ENCODE peak calls at places on chromosomes 5 and 9, in seven cellular contexts. One of them, this sample, is unnamed. For H3K4me1, the result is how much of the 10 kb centered on the place peaks cover.

GRCh38 chr9:133932633-133933032 is 59.5 kb downstream of the VAV2 start:
- DNase-seq in lower lobe of right lung: no peak
- DNase-seq in gastrocnemius medialis: no peak
- DNase-seq in small intestine: no peak
- DNase-seq in right lobe of liver: no peak
- DNase-seq in sigmoid colon: no peak
- DNase-seq in CD8-positive, alpha-beta memory T cell: no peak
- DNase-seq in this sample: no peak

GRCh38 chr5:121967187-121967586 is 5.4 kb downstream of the SRFBP1 start:
- DNase-seq in lower lobe of right lung: no peak
- DNase-seq in sigmoid colon: no peak
- DNase-seq in small intestine: no peak
- DNase-seq in gastrocnemius medialis: no peak
- DNase-seq in right lobe of liver: no peak
- DNase-seq in CD8-positive, alpha-beta memory T cell: no peak
- DNase-seq in this sample: no peak

GRCh38 chr9:34701769-34702736 is 7.9 kb downstream of the CCL21 start:
- DNase-seq in lower lobe of right lung: peak
- DNase-seq in CD8-positive, alpha-beta memory T cell: peak
- DNase-seq in gastrocnemius medialis: peak
- DNase-seq in right lobe of liver: peak
- DNase-seq in sigmoid colon: peak
- DNase-seq in small intestine: peak
- DNase-seq in this sample: peak

GRCh38 chr5:179294891-179295777 is 50.1 kb downstream of the ADAMTS2 start:
- DNase-seq in small intestine: no peak
- DNase-seq in CD8-positive, alpha-beta memory T cell: no peak
- DNase-seq in lower lobe of right lung: no peak
- DNase-seq in gastrocnemius medialis: no peak
- DNase-seq in sigmoid colon: peak
- DNase-seq in right lobe of liver: no peak
- DNase-seq in this sample: peak

GRCh38 chr5:75265731-75266130 is 29.1 kb upstream of the ANKRD31 start:
- DNase-seq in gastrocnemius medialis: no peak
- DNase-seq in lower lobe of right lung: no peak
- DNase-seq in small intestine: peak
- DNase-seq in right lobe of liver: no peak
- DNase-seq in sigmoid colon: no peak
- DNase-seq in CD8-positive, alpha-beta memory T cell: peak
- DNase-seq in this sample: no peak

GRCh38 chr5:86917117-86917579 is 299.4 kb downstream of the COX7C start:
- DNase-seq in CD8-positive, alpha-beta memory T cell: no peak
- DNase-seq in lower lobe of right lung: no peak
- DNase-seq in gastrocnemius medialis: no peak
- DNase-seq in small intestine: no peak
- DNase-seq in right lobe of liver: no peak
- DNase-seq in sigmoid colon: no peak
- DNase-seq in this sample: no peak

GRCh38 chr5:81393783-81394718 is at the start of gene ACOT12:
- DNase-seq in right lobe of liver: peak
- DNase-seq in small intestine: peak
- DNase-seq in CD8-positive, alpha-beta memory T cell: no peak
- DNase-seq in sigmoid colon: peak
- DNase-seq in gastrocnemius medialis: no peak
- DNase-seq in lower lobe of right lung: peak
- DNase-seq in this sample: peak

GRCh38 chr9:105637787-105638395 is 24.4 kb upstream of the TAL2 start:
- DNase-seq in right lobe of liver: no peak
- DNase-seq in gastrocnemius medialis: no peak
- DNase-seq in small intestine: peak
- DNase-seq in sigmoid colon: no peak
- DNase-seq in CD8-positive, alpha-beta memory T cell: no peak
- DNase-seq in lower lobe of right lung: no peak
- DNase-seq in this sample: no peak

GRCh38 chr9:120336021-120336752 is 243.8 kb downstream of the CDK5RAP2 start:
- DNase-seq in small intestine: no peak
- DNase-seq in CD8-positive, alpha-beta memory T cell: no peak
- DNase-seq in sigmoid colon: no peak
- DNase-seq in gastrocnemius medialis: no peak
- DNase-seq in right lobe of liver: no peak
- DNase-seq in lower lobe of right lung: no peak
- DNase-seq in this sample: no peak

GRCh38 chr9:127783111-127783621 is 2.7 kb upstream of the CDK9 start:
- DNase-seq in small intestine: peak
- DNase-seq in gastrocnemius medialis: no peak
- DNase-seq in lower lobe of right lung: peak
- DNase-seq in sigmoid colon: peak
- DNase-seq in CD8-positive, alpha-beta memory T cell: peak
- DNase-seq in right lobe of liver: peak
- DNase-seq in this sample: peak

GRCh38 chr5:157442989-157443619 is 16.9 kb upstream of the NIPAL4 start:
- DNase-seq in CD8-positive, alpha-beta memory T cell: no peak
- DNase-seq in sigmoid colon: no peak
- DNase-seq in right lobe of liver: no peak
- DNase-seq in small intestine: no peak
- DNase-seq in gastrocnemius medialis: no peak
- DNase-seq in lower lobe of right lung: no peak
- DNase-seq in this sample: no peak

GRCh38 chr9:24436761-24437160 is 108.9 kb downstream of the IZUMO3 start:
- DNase-seq in CD8-positive, alpha-beta memory T cell: no peak
- DNase-seq in sigmoid colon: no peak
- DNase-seq in small intestine: no peak
- DNase-seq in gastrocnemius medialis: no peak
- DNase-seq in right lobe of liver: no peak
- DNase-seq in lower lobe of right lung: no peak
- DNase-seq in this sample: no peak

GRCh38 chr5:15844253-15844652 is 335.3 kb downstream of the MARCHF11 start:
- DNase-seq in lower lobe of right lung: no peak
- DNase-seq in small intestine: no peak
- DNase-seq in right lobe of liver: no peak
- DNase-seq in CD8-positive, alpha-beta memory T cell: no peak
- DNase-seq in sigmoid colon: no peak
- DNase-seq in gastrocnemius medialis: no peak
- DNase-seq in this sample: no peak

GRCh38 chr5:65802080-65802479 is 80.1 kb downstream of the NLN start:
- DNase-seq in lower lobe of right lung: no peak
- DNase-seq in CD8-positive, alpha-beta memory T cell: no peak
- DNase-seq in sigmoid colon: no peak
- DNase-seq in small intestine: no peak
- DNase-seq in gastrocnemius medialis: no peak
- DNase-seq in right lobe of liver: no peak
- DNase-seq in this sample: no peak

GRCh38 chr5:114174837-114175236 is 187.0 kb upstream of the KCNN2 start:
- DNase-seq in CD8-positive, alpha-beta memory T cell: no peak
- DNase-seq in right lobe of liver: no peak
- DNase-seq in lower lobe of right lung: no peak
- DNase-seq in gastrocnemius medialis: no peak
- DNase-seq in sigmoid colon: no peak
- DNase-seq in small intestine: no peak
- DNase-seq in this sample: no peak

GRCh38 chr5:108212775-108213346 is 169.0 kb downstream of the FBXL17 start:
- DNase-seq in CD8-positive, alpha-beta memory T cell: no peak
- DNase-seq in gastrocnemius medialis: no peak
- DNase-seq in sigmoid colon: no peak
- DNase-seq in small intestine: no peak
- DNase-seq in lower lobe of right lung: peak
- DNase-seq in right lobe of liver: no peak
- DNase-seq in this sample: no peak

GRCh38 chr9:91727316-91727861 is 222.6 kb downstream of the ROR2 start:
- DNase-seq in small intestine: peak
- DNase-seq in gastrocnemius medialis: no peak
- DNase-seq in CD8-positive, alpha-beta memory T cell: peak
- DNase-seq in sigmoid colon: no peak
- DNase-seq in lower lobe of right lung: no peak
- DNase-seq in right lobe of liver: no peak
- DNase-seq in this sample: no peak

GRCh38 chr5:37893414-37894134 is 53.7 kb upstream of the GDNF start:
- DNase-seq in gastrocnemius medialis: no peak
- DNase-seq in sigmoid colon: no peak
- DNase-seq in small intestine: no peak
- DNase-seq in lower lobe of right lung: no peak
- DNase-seq in right lobe of liver: no peak
- DNase-seq in CD8-positive, alpha-beta memory T cell: no peak
- DNase-seq in this sample: no peak

GRCh38 chr5:143010335-143010734 is 240.2 kb downstream of the ARHGAP26 start:
- DNase-seq in CD8-positive, alpha-beta memory T cell: no peak
- DNase-seq in right lobe of liver: no peak
- DNase-seq in gastrocnemius medialis: no peak
- DNase-seq in small intestine: no peak
- DNase-seq in sigmoid colon: no peak
- DNase-seq in lower lobe of right lung: no peak
- DNase-seq in this sample: no peak

GRCh38 chr9:13266172-13266571 is 13.3 kb downstream of the MPDZ start:
- DNase-seq in small intestine: no peak
- DNase-seq in lower lobe of right lung: no peak
- DNase-seq in gastrocnemius medialis: no peak
- DNase-seq in sigmoid colon: no peak
- DNase-seq in CD8-positive, alpha-beta memory T cell: no peak
- DNase-seq in right lobe of liver: no peak
- DNase-seq in this sample: no peak

DNA sequence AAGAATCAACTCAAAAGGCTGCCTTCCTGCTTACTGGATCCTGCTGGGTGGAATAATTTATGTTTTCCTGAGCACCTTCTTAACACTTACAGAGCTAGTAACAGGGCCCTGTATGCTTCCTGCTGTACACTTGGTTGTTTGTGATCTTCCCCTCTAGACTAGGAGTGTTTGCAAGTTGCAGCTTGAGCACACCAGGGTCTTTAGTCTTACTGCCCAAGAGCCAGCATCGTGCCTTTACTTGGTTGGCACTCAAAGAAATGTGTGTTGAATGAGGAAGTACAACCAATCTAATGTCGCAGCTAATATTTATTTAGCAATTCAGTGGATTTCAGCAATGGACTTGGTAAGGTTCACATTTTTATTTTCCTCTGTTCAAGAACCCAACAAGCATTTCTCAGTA is 57.5 kb upstream of the HAND1 start:
- DNase-seq in lower lobe of right lung: no peak
- DNase-seq in right lobe of liver: no peak
- DNase-seq in sigmoid colon: no peak
- DNase-seq in gastrocnemius medialis: no peak
- DNase-seq in small intestine: no peak
- DNase-seq in CD8-positive, alpha-beta memory T cell: no peak
- DNase-seq in this sample: no peak
- H3K4me3 ChIP-seq in lower lobe of right lung: no peak
- H3K4me3 ChIP-seq in right lobe of liver: no peak
- H3K4me3 ChIP-seq in sigmoid colon: no peak
- H3K4me3 ChIP-seq in gastrocnemius medialis: no peak
- H3K4me3 ChIP-seq in small intestine: no peak
- H3K4me3 ChIP-seq in CD8-positive, alpha-beta memory T cell: no peak
- H3K4me3 ChIP-seq in this sample: no peak

GRCh38 chr5:181243521-181244307 is at the start of gene RACK1:
- DNase-seq in right lobe of liver: peak
- DNase-seq in small intestine: peak
- DNase-seq in gastrocnemius medialis: peak
- DNase-seq in sigmoid colon: peak
- DNase-seq in CD8-positive, alpha-beta memory T cell: peak
- DNase-seq in lower lobe of right lung: peak
- DNase-seq in this sample: peak

GRCh38 chr5:181246276-181247050 is 2.8 kb upstream of the RACK1 start:
- DNase-seq in CD8-positive, alpha-beta memory T cell: peak
- DNase-seq in small intestine: peak
- DNase-seq in right lobe of liver: peak
- DNase-seq in lower lobe of right lung: peak
- DNase-seq in gastrocnemius medialis: peak
- DNase-seq in sigmoid colon: peak
- DNase-seq in this sample: peak

GRCh38 chr5:181248277-181248676 is 4.6 kb upstream of the RACK1 start:
- DNase-seq in lower lobe of right lung: no peak
- DNase-seq in CD8-positive, alpha-beta memory T cell: no peak
- DNase-seq in gastrocnemius medialis: no peak
- DNase-seq in sigmoid colon: no peak
- DNase-seq in small intestine: no peak
- DNase-seq in right lobe of liver: no peak
- DNase-seq in this sample: no peak

GRCh38 chr5:181243020-181243520 is 636 bp downstream of the RACK1 start:
- DNase-seq in sigmoid colon: peak
- DNase-seq in small intestine: no peak
- DNase-seq in lower lobe of right lung: no peak
- DNase-seq in CD8-positive, alpha-beta memory T cell: no peak
- DNase-seq in right lobe of liver: no peak
- DNase-seq in gastrocnemius medialis: peak
- DNase-seq in this sample: peak

DNA sequence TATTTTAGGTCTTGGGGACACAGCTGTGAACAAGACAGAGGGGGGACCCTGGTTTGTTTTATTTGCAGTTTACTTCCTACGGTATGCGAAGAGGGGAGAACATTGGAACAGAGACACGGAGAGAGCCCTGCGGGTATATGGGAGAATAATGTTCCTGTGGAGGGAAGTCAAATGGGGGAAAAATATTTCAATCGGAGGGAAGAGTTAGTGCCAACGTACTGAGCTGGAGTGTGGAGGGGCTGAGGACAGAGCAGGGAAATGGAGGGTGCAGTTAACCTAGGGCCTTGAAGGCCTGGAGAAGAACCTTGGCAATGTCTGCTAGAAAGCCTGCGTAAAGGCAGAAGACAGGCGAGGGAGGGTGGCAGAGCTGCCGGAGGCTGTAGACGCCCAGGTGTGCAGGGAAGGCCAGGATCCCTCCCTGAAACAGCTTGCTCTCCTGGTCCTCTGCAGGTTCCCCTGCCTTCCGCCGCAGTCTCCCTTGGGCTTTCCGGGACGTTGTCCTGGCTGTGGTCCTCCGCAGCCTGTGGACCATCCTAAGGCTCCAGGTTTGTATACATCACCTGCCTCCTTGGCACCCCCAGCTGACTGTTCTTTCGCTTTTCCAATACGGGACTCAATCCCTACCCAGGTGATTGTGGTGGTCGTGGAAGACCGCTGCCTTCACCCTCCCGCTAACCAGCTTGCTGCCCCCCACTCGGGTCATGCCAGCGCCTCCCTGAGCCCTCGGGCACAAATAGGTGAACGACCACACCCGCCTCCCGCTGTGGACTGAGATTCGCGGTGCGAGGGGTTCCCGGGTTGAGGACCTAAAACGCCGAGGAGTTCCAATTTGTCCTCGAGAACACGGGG is 1.9 kb upstream of the RACK1 start:
- DNase-seq in lower lobe of right lung: no peak
- DNase-seq in small intestine: no peak
- DNase-seq in sigmoid colon: no peak
- DNase-seq in right lobe of liver: peak
- DNase-seq in CD8-positive, alpha-beta memory T cell: no peak
- DNase-seq in gastrocnemius medialis: peak
- DNase-seq in this sample: no peak
- H3K4me1 ChIP-seq in lower lobe of right lung: half or more
- H3K4me1 ChIP-seq in small intestine: under half
- H3K4me1 ChIP-seq in sigmoid colon: half or more
- H3K4me1 ChIP-seq in right lobe of liver: under half
- H3K4me1 ChIP-seq in CD8-positive, alpha-beta memory T cell: half or more
- H3K4me1 ChIP-seq in gastrocnemius medialis: half or more
- H3K4me1 ChIP-seq in this sample: under half

GRCh38 chr9:4096121-4096520 is 203.7 kb downstream of the GLIS3 start:
- DNase-seq in gastrocnemius medialis: no peak
- DNase-seq in sigmoid colon: no peak
- DNase-seq in right lobe of liver: no peak
- DNase-seq in lower lobe of right lung: no peak
- DNase-seq in small intestine: no peak
- DNase-seq in CD8-positive, alpha-beta memory T cell: no peak
- DNase-seq in this sample: no peak
- H3K4me3 ChIP-seq in gastrocnemius medialis: no peak
- H3K4me3 ChIP-seq in sigmoid colon: no peak
- H3K4me3 ChIP-seq in right lobe of liver: no peak
- H3K4me3 ChIP-seq in lower lobe of right lung: no peak
- H3K4me3 ChIP-seq in small intestine: no peak
- H3K4me3 ChIP-seq in CD8-positive, alpha-beta memory T cell: no peak
- H3K4me3 ChIP-seq in this sample: no peak

GRCh38 chr5:4080370-4080769 is 484.7 kb downstream of the IRX1 start:
- DNase-seq in lower lobe of right lung: no peak
- DNase-seq in sigmoid colon: no peak
- DNase-seq in small intestine: no peak
- DNase-seq in gastrocnemius medialis: no peak
- DNase-seq in CD8-positive, alpha-beta memory T cell: no peak
- DNase-seq in right lobe of liver: no peak
- DNase-seq in this sample: no peak
- H3K4me1 ChIP-seq in lower lobe of right lung: under half
- H3K4me1 ChIP-seq in sigmoid colon: under half
- H3K4me1 ChIP-seq in small intestine: under half
- H3K4me1 ChIP-seq in gastrocnemius medialis: under half
- H3K4me1 ChIP-seq in CD8-positive, alpha-beta memory T cell: under half
- H3K4me1 ChIP-seq in right lobe of liver: under half
- H3K4me1 ChIP-seq in this sample: under half

This sample was measured in aorta.